ENCODE peak calls at places on chromosome 7, in ten cellular contexts. Q, V, Y, Z, O, R, U, P, L and J are unnamed samples.
A peak's percentile ranks its signal among the peaks of the same experiment; 100 is the strongest.

GRCh38 chr7:39609462-39610149 is 13.8 kb upstream of the RALA start:
- DNase-seq in Q (peak; percentile 50), V (no peak), Y (no peak), Z (no peak), O (no peak), R (peak; percentile 55), U (peak; percentile 43), P (no peak), L (peak; percentile 60), J (no peak)

GRCh38 chr7:6705959-6706665 is 635 bp downstream of the ZNF12 start:
- DNase-seq in Q (peak; percentile 61), V (peak; percentile 39), Y (peak; percentile 25), Z (peak; percentile 29), O (peak; percentile 34), R (peak; percentile 44), U (no peak), P (peak; percentile 19), L (peak; percentile 63), J (no peak)

GRCh38 chr7:30845426-30846135 is 66.1 kb upstream of the AQP1 start:
- DNase-seq in Q (peak; percentile 78), V (no peak), Y (peak; percentile 63), Z (no peak), O (no peak), R (peak; percentile 28), U (no peak), P (no peak), L (peak; percentile 75), J (no peak)

GRCh38 chr7:65953321-65953720 is 28.7 kb downstream of the GUSB start:
- DNase-seq in Q (no peak), V (no peak), Y (no peak), Z (no peak), O (no peak), R (no peak), U (no peak), P (no peak), L (no peak), J (no peak)

GRCh38 chr7:44698046-44698580 is 50.5 kb upstream of the ZMIZ2 start:
- DNase-seq in Q (no peak), V (no peak), Y (no peak), Z (no peak), O (no peak), R (no peak), U (no peak), P (no peak), L (no peak), J (no peak)

GRCh38 chr7:28179081-28180030 is 1.2 kb downstream of the JAZF1 start:
- DNase-seq in Q (peak; percentile 93), V (peak; percentile 77), Y (no peak), Z (peak; percentile 41), O (peak; percentile 81), R (peak; percentile 58), U (peak; percentile 65), P (peak; percentile 63), L (peak; percentile 81), J (peak; percentile 45)

GRCh38 chr7:149440222-149440621 is 20.6 kb downstream of the ZNF777 start:
- DNase-seq in Q (no peak), V (no peak), Y (no peak), Z (no peak), O (no peak), R (no peak), U (no peak), P (no peak), L (no peak), J (no peak)

GRCh38 chr7:28383949-28384348 is 28.4 kb upstream of the CREB5 start:
- DNase-seq in Q (no peak), V (no peak), Y (no peak), Z (no peak), O (no peak), R (no peak), U (no peak), P (no peak), L (no peak), J (no peak)

GRCh38 chr7:87231243-87231642 is 11.7 kb upstream of the TMEM243 start:
- DNase-seq in Q (no peak), V (no peak), Y (no peak), Z (no peak), O (no peak), R (no peak), U (no peak), P (no peak), L (no peak), J (no peak)

GRCh38 chr7:101168412-101169049 is 3.2 kb upstream of the VGF start:
- DNase-seq in Q (no peak), V (no peak), Y (no peak), Z (no peak), O (no peak), R (no peak), U (no peak), P (no peak), L (no peak), J (no peak)

GRCh38 chr7:138129551-138130165 is 53.4 kb downstream of the AKR1D1 start:
- DNase-seq in Q (no peak), V (no peak), Y (no peak), Z (no peak), O (no peak), R (no peak), U (no peak), P (no peak), L (no peak), J (no peak)

GRCh38 chr7:132049462-132050304 is 493.3 kb upstream of the PODXL start:
- DNase-seq in Q (peak; percentile 45), V (peak; percentile 29), Y (peak; percentile 46), Z (no peak), O (peak; percentile 11), R (peak; percentile 69), U (no peak), P (peak; percentile 33), L (no peak), J (no peak)

GRCh38 chr7:84364708-84365107 is 170.1 kb upstream of the SEMA3A start:
- DNase-seq in Q (peak; percentile 23), V (no peak), Y (peak; percentile 13), Z (no peak), O (no peak), R (no peak), U (no peak), P (no peak), L (no peak), J (no peak)

GRCh38 chr7:131603932-131604331 is 47.5 kb upstream of the PODXL start:
- DNase-seq in Q (no peak), V (no peak), Y (no peak), Z (no peak), O (no peak), R (no peak), U (no peak), P (no peak), L (no peak), J (no peak)

GRCh38 chr7:33979807-33980355 is 74.5 kb downstream of the BMPER start:
- DNase-seq in Q (peak; percentile 83), V (no peak), Y (peak; percentile 97), Z (peak; percentile 100), O (no peak), R (no peak), U (no peak), P (no peak), L (no peak), J (no peak)